ENCODE peak calls at places on chromosomes 2 and 18, in nine cellular contexts. V, M, G, S, T, E, W, R and K are unnamed samples.

GRCh38 chr2:36824281-36824680 is 127.8 kb downstream of the VIT start:
- DNase-seq in V (no peak), M (no peak), G (no peak), S (no peak), T (no peak), E (no peak), W (no peak), R (no peak), K (no peak)

GRCh38 chr2:127829845-127830246 is 18.9 kb upstream of the WDR33 start:
- DNase-seq in V (peak; percentile 50), M (no peak), G (no peak), S (no peak), T (no peak), E (no peak), W (peak; percentile 3), R (no peak), K (no peak)

GRCh38 chr2:191263050-191263449 is 17.8 kb downstream of the MYO1B start:
- DNase-seq in V (peak; percentile 30), M (no peak), G (no peak), S (no peak), T (peak; percentile 15), E (no peak), W (no peak), R (no peak), K (no peak)

GRCh38 chr2:66897676-66898280 is 462.9 kb downstream of the MEIS1 start:
- DNase-seq in V (peak; percentile 48), M (no peak), G (no peak), S (no peak), T (peak; percentile 25), E (no peak), W (no peak), R (no peak), K (no peak)

GRCh38 chr2:96876811-96877437 is 7.0 kb upstream of the SEMA4C start:
- DNase-seq in V (no peak), M (no peak), G (no peak), S (no peak), T (no peak), E (no peak), W (no peak), R (no peak), K (no peak)

GRCh38 chr18:47883771-47884413 is 46.6 kb downstream of the SMAD2 start:
- DNase-seq in V (peak; percentile 85), M (no peak), G (no peak), S (no peak), T (peak; percentile 86), E (no peak), W (no peak), R (peak; percentile 3), K (peak; percentile 32)

GRCh38 chr2:15557947-15558346 is 3.2 kb downstream of the NBAS start:
- DNase-seq in V (peak; percentile 7), M (no peak), G (no peak), S (no peak), T (no peak), E (no peak), W (no peak), R (no peak), K (no peak)

GRCh38 chr2:201111096-201111495 is 4.9 kb upstream of the CFLAR start:
- DNase-seq in V (peak; percentile 15), M (no peak), G (no peak), S (no peak), T (no peak), E (no peak), W (no peak), R (no peak), K (no peak)

GRCh38 chr2:32741575-32741974 is 113.7 kb downstream of the TTC27 start:
- DNase-seq in V (no peak), M (no peak), G (no peak), S (no peak), T (peak; percentile 27), E (no peak), W (no peak), R (no peak), K (no peak)